ENCODE peak calls at places on chromosomes 12 and 14, in eight cellular contexts. E is activated CD4-positive, alpha-beta T cell treated with anti-CD3 and anti-CD28 coated beads, Interleukin-2, amount 10 ng/mL, durations not matched to agents 7 days and 5 days; O is AG10803; F is CD4-positive, alpha-beta T cell; C is osteoblast; A is LoVo; Y is NCI-H1092; W is astrocyte. T is an unnamed sample.
A peak's percentile ranks its signal among the peaks of the same experiment; 100 is the strongest.

GRCh38 chr12:50006754-50007442 is 18.4 kb downstream of the RACGAP1 start:
- DNase-seq in A (no peak), C (no peak), Y (no peak), E (no peak), O (peak; percentile 62), F (no peak), W (peak; percentile 66), T (peak; percentile 31)

GRCh38 chr14:23434488-23435219 is 806 bp downstream of the MYH7 start:
- DNase-seq in Y (no peak), W (no peak), A (no peak), F (no peak), O (no peak), E (no peak), C (no peak), T (no peak)

GRCh38 chr14:29853272-29853671 is 74.4 kb downstream of the PRKD1 start:
- DNase-seq in F (no peak), E (no peak), A (no peak), C (no peak), Y (no peak), W (peak; percentile 37), O (no peak), T (no peak)

GRCh38 chr12:49043856-49044258 is 16.7 kb downstream of the KMT2D start:
- DNase-seq in O (peak; percentile 47), A (no peak), Y (peak; percentile 10), F (peak; percentile 82), C (peak; percentile 96), W (peak; percentile 4), E (peak; percentile 85), T (peak; percentile 86)

GRCh38 chr14:32384464-32384863 is 55.4 kb downstream of the AKAP6 start:
- DNase-seq in O (no peak), Y (no peak), E (no peak), C (no peak), F (no peak), A (peak; percentile 31), W (no peak), T (no peak)

GRCh38 chr12:21851151-21851550 is 76.6 kb upstream of the KCNJ8 start:
- DNase-seq in W (no peak), C (no peak), A (no peak), F (no peak), E (no peak), Y (no peak), O (no peak), T (no peak)

GRCh38 chr12:3600039-3600720 is 109.2 kb downstream of the PRMT8 start:
- DNase-seq in O (no peak), F (no peak), W (no peak), A (no peak), E (no peak), Y (no peak), C (peak; percentile 68), T (no peak)

GRCh38 chr12:84738481-84738972 is 174.1 kb downstream of the SLC6A15 start:
- DNase-seq in Y (no peak), A (no peak), C (peak; percentile 62), W (peak; percentile 80), E (no peak), O (peak; percentile 68), F (no peak), T (no peak)

GRCh38 chr14:54676822-54677708 is 110.1 kb downstream of the SAMD4A start:
- DNase-seq in Y (no peak), F (no peak), C (peak; percentile 94), W (peak; percentile 99), E (no peak), O (peak; percentile 97), A (peak; percentile 31), T (no peak)

GRCh38 chr14:96631621-96632362 is 129.6 kb downstream of the PAPOLA start:
- DNase-seq in Y (no peak), F (no peak), E (no peak), A (no peak), C (no peak), W (no peak), O (no peak), T (peak; percentile 12)

GRCh38 chr12:12353807-12354206 is 3.1 kb upstream of the BORCS5 start:
- DNase-seq in F (no peak), W (no peak), A (no peak), E (no peak), Y (no peak), O (no peak), C (no peak), T (no peak)

GRCh38 chr14:88323520-88324199 is 591 bp upstream of the KCNK10 start:
- DNase-seq in Y (no peak), W (no peak), C (peak; percentile 83), A (no peak), O (peak; percentile 3), F (no peak), E (no peak), T (peak; percentile 79)

GRCh38 chr14:75794615-75795038 is 133.6 kb downstream of the TTLL5 start:
- DNase-seq in E (no peak), Y (no peak), W (peak; percentile 53), F (no peak), C (peak; percentile 22), O (peak; percentile 76), A (no peak), T (no peak)

GRCh38 chr14:61355892-61356325 is 34.5 kb downstream of the PRKCH start:
- DNase-seq in A (peak; percentile 82), F (peak; percentile 39), Y (no peak), O (peak; percentile 17), E (no peak), W (peak; percentile 22), C (no peak), T (no peak)

GRCh38 chr14:76109087-76109880 is 42.4 kb upstream of the GPATCH2L start:
- DNase-seq in C (no peak), Y (no peak), E (no peak), F (no peak), W (no peak), O (peak; percentile 65), A (no peak), T (no peak)

GRCh38 chr14:75849496-75849895 is 132.3 kb downstream of the TGFB3 start:
- DNase-seq in C (peak; percentile 65), Y (no peak), W (peak; percentile 48), O (no peak), E (no peak), A (no peak), F (no peak), T (no peak)

GRCh38 chr12:107066686-107067085 is 26.7 kb downstream of the CRY1 start:
- DNase-seq in F (no peak), C (no peak), Y (no peak), O (no peak), E (no peak), A (no peak), W (no peak), T (no peak)

GRCh38 chr12:120640840-120641833 is 711 bp downstream of the CABP1 start:
- DNase-seq in A (peak; percentile 73), C (peak; percentile 90), F (peak; percentile 45), Y (no peak), W (peak; percentile 45), O (peak; percentile 43), E (peak; percentile 69), T (peak; percentile 70)

GRCh38 chr12:125092872-125093680 is 27.8 kb downstream of the AACS start:
- DNase-seq in C (peak; percentile 95), A (no peak), Y (no peak), E (no peak), W (peak; percentile 41), F (no peak), O (peak; percentile 46), T (no peak)

GRCh38 chr14:71711131-71711530 is 221.1 kb upstream of the RGS6 start:
- DNase-seq in A (no peak), C (no peak), W (no peak), Y (no peak), E (peak; percentile 13), F (no peak), O (no peak), T (no peak)

GRCh38 chr12:67780580-67781084 is 132.1 kb downstream of the DYRK2 start:
- DNase-seq in F (no peak), Y (no peak), O (no peak), A (no peak), C (no peak), E (no peak), W (no peak), T (no peak)

GRCh38 chr12:32302218-32302826 is 97.0 kb upstream of the FGD4 start:
- DNase-seq in E (peak; percentile 12), W (no peak), C (peak; percentile 31), Y (no peak), F (peak; percentile 3), A (peak; percentile 12), O (no peak), T (peak; percentile 49)

GRCh38 chr14:30547388-30548048 is 11.4 kb upstream of the G2E3 start:
- DNase-seq in A (no peak), C (no peak), Y (no peak), E (no peak), W (no peak), F (no peak), O (no peak), T (no peak)

GRCh38 chr12:132386926-132387497 is 57.6 kb upstream of the GALNT9 start:
- DNase-seq in A (no peak), O (no peak), C (no peak), W (no peak), Y (no peak), F (no peak), E (no peak), T (no peak)

GRCh38 chr12:93699271-93700141 is 22.3 kb downstream of the CRADD start:
- DNase-seq in F (no peak), Y (no peak), A (no peak), O (peak; percentile 71), W (peak; percentile 96), C (no peak), E (no peak), T (no peak)

GRCh38 chr14:78425332-78425731 is 255.2 kb downstream of the NRXN3 start:
- DNase-seq in E (no peak), C (no peak), F (no peak), O (no peak), Y (no peak), W (no peak), A (no peak), T (no peak)

GRCh38 chr14:35858521-35859209 is 32.5 kb downstream of the BRMS1L start:
- DNase-seq in C (peak; percentile 62), E (no peak), F (no peak), A (no peak), O (peak; percentile 51), Y (no peak), W (peak; percentile 49), T (no peak)

GRCh38 chr14:61519106-61519505 is 176.2 kb upstream of the HIF1A start:
- DNase-seq in A (no peak), F (no peak), W (no peak), C (no peak), O (no peak), E (no peak), Y (no peak), T (no peak)

GRCh38 chr12:24561882-24562760 is 386.8 kb downstream of the BCAT1 start:
- DNase-seq in Y (no peak), F (no peak), E (no peak), A (no peak), W (peak; percentile 66), O (peak; percentile 29), C (peak; percentile 94), T (peak; percentile 72)

GRCh38 chr14:32033516-32033915 is 43.6 kb upstream of the ARHGAP5 start:
- DNase-seq in O (no peak), F (no peak), E (no peak), Y (no peak), W (no peak), C (no peak), A (no peak), T (no peak)

GRCh38 chr12:54030442-54030801 is 2.2 kb downstream of the HOXC6 start:
- DNase-seq in W (no peak), F (no peak), Y (no peak), A (no peak), E (no peak), C (no peak), O (no peak), T (no peak)

GRCh38 chr12:52147367-52147972 is 44.3 kb downstream of the KRT80 start:
- DNase-seq in Y (no peak), W (peak; percentile 98), O (peak; percentile 100), E (no peak), A (peak; percentile 100), F (no peak), C (peak; percentile 100), T (no peak)

GRCh38 chr12:109648446-109648980 is 65.1 kb upstream of the FAM222A start:
- DNase-seq in O (no peak), Y (no peak), W (no peak), F (no peak), E (no peak), C (no peak), A (no peak), T (no peak)

GRCh38 chr12:42235426-42235825 is 2.6 kb downstream of the YAF2 start:
- DNase-seq in W (no peak), Y (no peak), E (no peak), F (no peak), O (no peak), C (no peak), A (no peak), T (no peak)

T was measured in D341Med.